ENCODE peak calls at places on chromosomes 3 and 15, in seven cellular contexts. R is fibroblast of pulmonary artery, G is activated T-cell treated with anti-CD3 and anti-CD28 coated beads for 4 hours, I is iris pigment epithelial cell, B is NCI-H1092, P is amygdala, K is ecto neural progenitor cell. T is an unnamed sample.

GRCh38 chr15:97410907-97411575 is 549.5 kb upstream of the ARRDC4 start:
- DNase-seq in P (no peak), I (no peak), G (no peak), K (no peak), B (no peak), R (no peak), T (no peak)

GRCh38 chr3:155391583-155391982 is 98.1 kb upstream of the STRIT1 start:
- DNase-seq in G (no peak), P (no peak), R (peak), K (peak), I (peak), B (no peak), T (peak)

GRCh38 chr3:38834717-38835116 is 18.7 kb upstream of the SCN10A start:
- DNase-seq in K (no peak), B (no peak), R (no peak), G (no peak), I (peak), P (no peak), T (peak)

GRCh38 chr15:94177112-94177511 is 54.2 kb upstream of the MCTP2 start:
- DNase-seq in G (no peak), K (no peak), B (no peak), P (no peak), I (no peak), R (no peak), T (no peak)

GRCh38 chr15:99115300-99116215 is 10.7 kb downstream of the SYNM start:
- DNase-seq in P (no peak), I (no peak), K (no peak), R (no peak), G (no peak), B (no peak), T (no peak)

GRCh38 chr3:150062492-150062891 is 91.8 kb upstream of the PFN2 start:
- DNase-seq in G (no peak), B (no peak), R (peak), I (peak), K (no peak), P (no peak), T (peak)

GRCh38 chr15:95565201-95565600 is 765.3 kb upstream of the NR2F2 start:
- DNase-seq in G (no peak), R (no peak), P (no peak), K (no peak), B (no peak), I (no peak), T (no peak)

GRCh38 chr3:107913671-107914070 is 177.2 kb downstream of the CD47 start:
- DNase-seq in B (no peak), P (no peak), K (no peak), R (peak), G (no peak), I (peak), T (peak)

GRCh38 chr3:145557405-145557804 is 603.6 kb downstream of the PLOD2 start:
- DNase-seq in G (no peak), B (no peak), I (peak), K (no peak), R (peak), P (no peak), T (no peak)

GRCh38 chr15:22892333-22892732 is 53.9 kb downstream of the NIPA2 start:
- DNase-seq in I (no peak), P (no peak), G (no peak), K (no peak), B (no peak), R (no peak), T (no peak)

GRCh38 chr3:138260636-138261035 is 69.0 kb downstream of the NME9 start:
- DNase-seq in P (no peak), G (no peak), K (no peak), I (peak), B (no peak), R (peak), T (no peak)

GRCh38 chr3:53842436-53843194 is 3.6 kb downstream of the CHDH start:
- DNase-seq in B (peak), K (no peak), P (peak), I (peak), R (peak), G (no peak), T (peak)

GRCh38 chr3:124695369-124695768 is 34.9 kb upstream of the UMPS start:
- DNase-seq in G (no peak), I (no peak), K (no peak), B (no peak), P (no peak), R (no peak), T (no peak)

GRCh38 chr15:62777657-62778056 is 264.9 kb upstream of the TPM1 start:
- DNase-seq in R (no peak), G (no peak), K (no peak), P (no peak), B (no peak), I (no peak), T (no peak)

GRCh38 chr3:78140274-78140673 is 1100.4 kb downstream of the ROBO2 start:
- DNase-seq in P (no peak), R (peak), I (no peak), G (no peak), K (no peak), B (no peak), T (peak)

GRCh38 chr3:105812194-105812586 is 56.6 kb downstream of the CBLB start:
- DNase-seq in R (peak), K (no peak), I (peak), P (no peak), G (no peak), B (no peak), T (peak)

GRCh38 chr15:25852696-25853524 is 10.2 kb downstream of the ATP10A start:
- DNase-seq in G (no peak), P (no peak), B (no peak), R (no peak), I (no peak), K (no peak), T (no peak)

GRCh38 chr3:178236555-178237277 is 299.5 kb upstream of the KCNMB2 start:
- DNase-seq in G (no peak), P (no peak), I (peak), B (no peak), R (peak), K (no peak), T (peak)

GRCh38 chr15:35038655-35039534 is 46.2 kb downstream of the NANOGP8 start:
- DNase-seq in P (no peak), B (no peak), K (no peak), G (no peak), R (peak), I (peak), T (peak)

GRCh38 chr3:126300761-126301481 is 56.3 kb downstream of the KLF15 start:
- DNase-seq in B (no peak), G (no peak), P (peak), K (no peak), I (peak), R (peak), T (no peak)

GRCh38 chr15:85333132-85333831 is 47.1 kb upstream of the AKAP13 start:
- DNase-seq in P (no peak), I (peak), K (no peak), B (no peak), R (peak), G (no peak), T (peak)

GRCh38 chr15:65856821-65857455 is 12.4 kb upstream of the RAB11A start:
- DNase-seq in G (peak), P (peak), R (peak), I (peak), B (no peak), K (peak), T (no peak)

GRCh38 chr3:101513419-101513986 is 491 bp upstream of the SENP7 start:
- DNase-seq in R (no peak), G (no peak), B (peak), K (no peak), I (peak), P (no peak), T (peak)

GRCh38 chr3:120693439-120694172 is 11.6 kb upstream of the HGD start:
- DNase-seq in B (no peak), I (peak), P (no peak), K (no peak), R (peak), G (no peak), T (peak)

GRCh38 chr15:59315914-59316428 is 56.7 kb downstream of the MYO1E start:
- DNase-seq in G (no peak), I (no peak), B (peak), P (no peak), R (no peak), K (no peak), T (peak)

GRCh38 chr15:52529289-52529929 is 729 bp upstream of the MYO5A start:
- DNase-seq in G (peak), I (no peak), K (no peak), R (no peak), B (no peak), P (no peak), T (peak)

GRCh38 chr3:48013288-48013980 is 2.8 kb downstream of the MAP4 start:
- DNase-seq in R (peak), K (no peak), G (no peak), I (peak), P (no peak), B (no peak), T (peak)

GRCh38 chr3:182609575-182610156 is 183.6 kb upstream of the ATP11B start:
- DNase-seq in I (no peak), K (no peak), B (peak), G (no peak), R (no peak), P (no peak), T (no peak)

GRCh38 chr3:155647988-155648591 is 96.8 kb downstream of the PLCH1 start:
- DNase-seq in G (no peak), P (no peak), K (no peak), B (no peak), R (no peak), I (no peak), T (no peak)

GRCh38 chr3:73516656-73517055 is 108.1 kb downstream of the PDZRN3 start:
- DNase-seq in G (no peak), K (no peak), P (no peak), R (no peak), B (peak), I (no peak), T (no peak)

GRCh38 chr15:70033529-70034140 is 64.1 kb downstream of the TLE3 start:
- DNase-seq in R (peak), I (peak), K (no peak), G (no peak), B (peak), P (no peak), T (no peak)

GRCh38 chr3:99626415-99626788 is 12.0 kb upstream of the COL8A1 start:
- DNase-seq in K (no peak), I (peak), G (no peak), P (no peak), B (no peak), R (no peak), T (no peak)

T was measured in HCEC 1CT.